ENCODE peak calls at places on chromosomes 13 and 19, in six cellular contexts. One of them, this sample, is unnamed.
A peak's percentile ranks its signal among the peaks of the same experiment; 100 is the strongest.

GRCh38 chr13:63435668-63436275 is 2020.1 kb upstream of the PCDH20 start:
- DNase-seq in A549: peak; percentile 68
- DNase-seq in OCI-LY7: no peak
- DNase-seq in IMR-90: peak; percentile 100
- DNase-seq in aorta: no peak
- DNase-seq in A673: no peak
- DNase-seq in this sample: peak; percentile 37

GRCh38 chr19:29268721-29269483 is 56.0 kb upstream of the UQCRFS1 start:
- DNase-seq in aorta: no peak
- DNase-seq in IMR-90: no peak
- DNase-seq in A549: no peak
- DNase-seq in A673: no peak
- DNase-seq in OCI-LY7: no peak
- DNase-seq in this sample: no peak

GRCh38 chr19:33450689-33451088 is 70.9 kb downstream of the PEPD start:
- DNase-seq in A549: no peak
- DNase-seq in OCI-LY7: no peak
- DNase-seq in IMR-90: no peak
- DNase-seq in A673: no peak
- DNase-seq in aorta: peak; percentile 39
- DNase-seq in this sample: no peak

GRCh38 chr13:41668130-41668757 is 210.9 kb downstream of the RGCC start:
- DNase-seq in OCI-LY7: peak; percentile 89
- DNase-seq in IMR-90: peak; percentile 95
- DNase-seq in A673: peak; percentile 90
- DNase-seq in A549: peak; percentile 90
- DNase-seq in aorta: peak; percentile 62
- DNase-seq in this sample: peak; percentile 72

GRCh38 chr13:44058586-44059238 is 179.0 kb downstream of the LACC1 start:
- DNase-seq in IMR-90: no peak
- DNase-seq in aorta: no peak
- DNase-seq in A549: no peak
- DNase-seq in A673: no peak
- DNase-seq in OCI-LY7: no peak
- DNase-seq in this sample: no peak

GRCh38 chr19:40165362-40165937 is 25.8 kb upstream of the MAP3K10 start:
- DNase-seq in A549: peak; percentile 77
- DNase-seq in aorta: peak; percentile 77
- DNase-seq in OCI-LY7: peak; percentile 65
- DNase-seq in IMR-90: no peak
- DNase-seq in A673: peak; percentile 89
- DNase-seq in this sample: no peak

GRCh38 chr13:50144473-50145160 is 129.4 kb downstream of the KCNRG start:
- DNase-seq in IMR-90: no peak
- DNase-seq in A673: no peak
- DNase-seq in A549: no peak
- DNase-seq in aorta: no peak
- DNase-seq in OCI-LY7: no peak
- DNase-seq in this sample: no peak

GRCh38 chr13:114315074-114315785 is 927 bp downstream of the CHAMP1 start:
- DNase-seq in aorta: no peak
- DNase-seq in IMR-90: no peak
- DNase-seq in A549: no peak
- DNase-seq in OCI-LY7: peak; percentile 65
- DNase-seq in A673: no peak
- DNase-seq in this sample: no peak

GRCh38 chr13:112606125-112607001 is 18.4 kb upstream of the TUBGCP3 start:
- DNase-seq in A673: peak; percentile 94
- DNase-seq in OCI-LY7: peak; percentile 74
- DNase-seq in IMR-90: peak; percentile 78
- DNase-seq in A549: peak; percentile 76
- DNase-seq in aorta: peak; percentile 96
- DNase-seq in this sample: peak; percentile 10

GRCh38 chr13:57340878-57341277 is 173.9 kb downstream of the PRR20E start:
- DNase-seq in OCI-LY7: no peak
- DNase-seq in aorta: no peak
- DNase-seq in A673: no peak
- DNase-seq in A549: no peak
- DNase-seq in IMR-90: no peak
- DNase-seq in this sample: no peak
- H3K27ac ChIP-seq in OCI-LY7: no peak overlapping the region
- H3K27ac ChIP-seq in aorta: no peak overlapping the region
- H3K27ac ChIP-seq in A673: no peak overlapping the region
- H3K27ac ChIP-seq in A549: no peak overlapping the region
- H3K27ac ChIP-seq in IMR-90: no peak overlapping the region
- H3K27ac ChIP-seq in this sample: no peak overlapping the region

DNA sequence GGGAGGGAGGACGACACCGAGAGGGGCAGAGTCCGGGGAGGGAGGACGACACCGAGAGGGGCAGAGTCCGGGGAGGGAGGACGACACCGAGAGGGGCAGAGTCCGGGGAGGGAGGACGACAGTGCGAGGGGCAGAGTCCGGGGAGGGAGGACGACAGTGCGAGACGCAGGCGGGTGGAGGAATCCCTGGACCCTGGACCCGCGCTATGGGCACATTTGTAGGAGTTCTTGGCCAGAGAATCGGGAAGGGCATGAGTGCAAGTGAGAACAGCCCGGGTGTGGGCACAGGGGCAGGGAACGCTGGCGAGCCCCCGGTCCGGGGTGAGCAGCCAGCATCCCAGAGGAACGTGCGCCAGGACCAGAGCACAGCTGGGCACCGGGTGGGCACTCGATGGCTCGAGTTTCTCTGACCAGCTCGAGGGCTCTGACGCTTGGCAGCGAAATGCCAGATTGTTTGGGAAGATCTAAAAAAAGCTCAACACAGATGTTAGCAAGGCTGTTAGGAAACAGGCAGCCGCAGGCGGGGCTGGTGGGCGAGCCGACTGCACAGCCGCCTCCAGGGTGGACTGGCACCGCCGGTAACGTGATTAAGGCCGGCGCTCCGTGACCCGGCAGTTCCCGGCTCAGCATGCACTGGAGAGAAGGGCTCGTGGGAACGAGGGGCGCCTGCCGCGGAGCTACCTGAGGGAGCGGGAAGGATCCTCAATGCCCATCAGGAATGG is 17.9 kb upstream of the C2CD4C start:
- DNase-seq in aorta: no peak
- DNase-seq in A673: no peak
- DNase-seq in IMR-90: no peak
- DNase-seq in A549: no peak
- DNase-seq in OCI-LY7: no peak
- DNase-seq in this sample: no peak
- H3K27ac ChIP-seq in aorta: no peak overlapping the region
- H3K27ac ChIP-seq in A673: no peak overlapping the region
- H3K27ac ChIP-seq in IMR-90: no peak overlapping the region
- H3K27ac ChIP-seq in A549: no peak overlapping the region
- H3K27ac ChIP-seq in OCI-LY7: no peak overlapping the region
- H3K27ac ChIP-seq in this sample: no peak overlapping the region

GRCh38 chr19:51131780-51132680 is 7.3 kb downstream of the SIGLEC9 start:
- DNase-seq in A673: no peak
- DNase-seq in IMR-90: peak; percentile 38
- DNase-seq in aorta: peak; percentile 82
- DNase-seq in OCI-LY7: no peak
- DNase-seq in A549: peak; percentile 24
- DNase-seq in this sample: no peak
- H3K27ac ChIP-seq in A673: no peak overlapping the region
- H3K27ac ChIP-seq in IMR-90: no peak overlapping the region
- H3K27ac ChIP-seq in aorta: no peak overlapping the region
- H3K27ac ChIP-seq in OCI-LY7: no peak overlapping the region
- H3K27ac ChIP-seq in A549: no peak overlapping the region
- H3K27ac ChIP-seq in this sample: no peak overlapping the region

GRCh38 chr19:12997967-12998940 is 3.0 kb downstream of the NFIX start:
- DNase-seq in OCI-LY7: no peak
- DNase-seq in IMR-90: no peak
- DNase-seq in A673: no peak
- DNase-seq in A549: no peak
- DNase-seq in aorta: no peak
- DNase-seq in this sample: no peak

GRCh38 chr19:12994701-12995595 is at the start of gene NFIX:
- DNase-seq in OCI-LY7: peak; percentile 28
- DNase-seq in A673: peak; percentile 76
- DNase-seq in IMR-90: peak; percentile 39
- DNase-seq in A549: no peak
- DNase-seq in aorta: peak; percentile 81
- DNase-seq in this sample: no peak

GRCh38 chr19:12995596-12996541 is 594 bp downstream of the NFIX start:
- DNase-seq in A673: peak; percentile 35
- DNase-seq in IMR-90: peak; percentile 30
- DNase-seq in aorta: peak; percentile 64
- DNase-seq in OCI-LY7: no peak
- DNase-seq in A549: no peak
- DNase-seq in this sample: no peak

GRCh38 chr19:12997225-12997966 is 2.1 kb downstream of the NFIX start:
- DNase-seq in IMR-90: no peak
- DNase-seq in A673: no peak
- DNase-seq in A549: no peak
- DNase-seq in OCI-LY7: no peak
- DNase-seq in aorta: no peak
- DNase-seq in this sample: no peak

DNA sequence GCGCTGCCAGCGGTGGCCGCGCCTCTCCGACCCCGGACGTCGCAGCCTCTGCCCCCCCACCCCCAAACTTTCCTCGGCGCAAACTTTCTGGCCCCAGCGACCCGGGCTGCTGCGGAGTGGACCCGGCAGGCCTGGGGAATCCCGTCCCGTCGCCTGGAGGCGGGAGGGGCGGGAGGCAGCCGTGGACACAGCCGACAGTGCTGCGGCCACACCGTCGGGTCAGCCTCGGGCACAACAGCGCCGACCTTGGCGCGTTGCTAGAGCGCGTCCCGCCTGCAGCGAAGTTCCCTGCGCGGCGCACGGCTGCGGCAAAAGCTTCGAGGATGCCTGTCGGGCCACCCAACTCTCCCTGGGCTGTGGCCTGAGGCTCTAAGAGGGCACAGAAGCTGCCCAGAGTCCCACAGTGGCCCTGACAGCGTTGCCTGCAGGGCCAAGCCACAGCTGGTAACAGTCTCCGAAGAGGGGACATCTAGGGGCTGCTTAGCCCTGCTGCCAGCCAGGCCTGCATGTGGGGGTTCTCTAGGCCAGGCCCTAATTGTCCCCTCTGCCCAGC is 1.3 kb downstream of the NFIX start:
- DNase-seq in A673: no peak
- DNase-seq in IMR-90: peak; percentile 22
- DNase-seq in A549: no peak
- DNase-seq in OCI-LY7: no peak
- DNase-seq in aorta: no peak
- DNase-seq in this sample: no peak
- H3K27ac ChIP-seq in A673: peak overlapping the region; percentile 86
- H3K27ac ChIP-seq in IMR-90: peak overlapping the region; percentile 51
- H3K27ac ChIP-seq in A549: peak overlapping the region; percentile 94
- H3K27ac ChIP-seq in OCI-LY7: no peak overlapping the region
- H3K27ac ChIP-seq in aorta: peak overlapping the region; percentile 83
- H3K27ac ChIP-seq in this sample: peak overlapping the region; percentile 39

DNA sequence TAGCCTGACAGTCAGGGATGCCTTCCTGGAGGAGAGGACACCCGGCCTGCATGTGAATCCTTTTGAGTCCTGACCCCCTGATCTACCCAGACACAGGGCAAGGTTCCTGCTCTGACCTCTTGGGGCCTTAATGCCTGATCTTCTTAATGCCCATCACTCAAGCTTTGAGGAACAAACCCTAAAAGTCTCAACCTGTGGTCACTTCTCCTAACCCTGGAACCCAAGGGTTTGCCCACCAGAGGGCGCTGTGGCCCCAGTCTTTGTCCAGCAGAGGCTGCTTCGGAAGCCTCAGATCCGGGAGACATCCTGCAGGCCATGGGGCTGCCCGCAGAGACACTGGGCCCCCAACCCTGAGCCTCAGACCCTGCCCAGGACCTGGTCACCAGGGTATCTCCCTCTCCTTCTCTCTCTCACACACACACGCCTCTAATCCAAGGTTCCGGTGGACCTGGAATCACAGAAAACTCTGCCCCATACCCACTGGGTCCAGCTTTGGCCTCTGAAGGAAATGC is 9.8 kb upstream of the DPF1 start:
- DNase-seq in A549: peak; percentile 90
- DNase-seq in A673: peak; percentile 67
- DNase-seq in IMR-90: peak; percentile 59
- DNase-seq in OCI-LY7: peak; percentile 80
- DNase-seq in aorta: peak; percentile 89
- DNase-seq in this sample: no peak
- H3K27ac ChIP-seq in A549: peak overlapping the region; percentile 60
- H3K27ac ChIP-seq in A673: no peak overlapping the region
- H3K27ac ChIP-seq in IMR-90: no peak overlapping the region
- H3K27ac ChIP-seq in OCI-LY7: no peak overlapping the region
- H3K27ac ChIP-seq in aorta: no peak overlapping the region
- H3K27ac ChIP-seq in this sample: no peak overlapping the region

GRCh38 chr19:48757089-48757675 is 1.9 kb downstream of the FGF21 start:
- DNase-seq in aorta: no peak
- DNase-seq in OCI-LY7: no peak
- DNase-seq in A673: no peak
- DNase-seq in IMR-90: no peak
- DNase-seq in A549: no peak
- DNase-seq in this sample: no peak

GRCh38 chr19:48755787-48756674 is 707 bp downstream of the FGF21 start:
- DNase-seq in OCI-LY7: no peak
- DNase-seq in A673: no peak
- DNase-seq in A549: no peak
- DNase-seq in IMR-90: no peak
- DNase-seq in aorta: no peak
- DNase-seq in this sample: no peak

GRCh38 chr19:48756686-48757085 is 1.4 kb downstream of the FGF21 start:
- DNase-seq in OCI-LY7: no peak
- DNase-seq in aorta: no peak
- DNase-seq in IMR-90: no peak
- DNase-seq in A549: no peak
- DNase-seq in A673: no peak
- DNase-seq in this sample: no peak

GRCh38 chr19:48752511-48753365 is at the start of gene FUT1:
- DNase-seq in aorta: peak; percentile 69
- DNase-seq in A549: no peak
- DNase-seq in OCI-LY7: peak; percentile 75
- DNase-seq in A673: no peak
- DNase-seq in IMR-90: no peak
- DNase-seq in this sample: peak; percentile 60

GRCh38 chr19:48754950-48755645 is at the start of gene FGF21:
- DNase-seq in A549: peak; percentile 61
- DNase-seq in OCI-LY7: no peak
- DNase-seq in A673: no peak
- DNase-seq in IMR-90: no peak
- DNase-seq in aorta: no peak
- DNase-seq in this sample: no peak
- H3K27ac ChIP-seq in A549: peak within 1 kb of the TSS; percentile 85
- H3K27ac ChIP-seq in OCI-LY7: no peak within 1 kb of the TSS
- H3K27ac ChIP-seq in A673: peak within 1 kb of the TSS; percentile 37
- H3K27ac ChIP-seq in IMR-90: no peak within 1 kb of the TSS
- H3K27ac ChIP-seq in aorta: no peak within 1 kb of the TSS
- H3K27ac ChIP-seq in this sample: peak within 1 kb of the TSS; percentile 4

DNA sequence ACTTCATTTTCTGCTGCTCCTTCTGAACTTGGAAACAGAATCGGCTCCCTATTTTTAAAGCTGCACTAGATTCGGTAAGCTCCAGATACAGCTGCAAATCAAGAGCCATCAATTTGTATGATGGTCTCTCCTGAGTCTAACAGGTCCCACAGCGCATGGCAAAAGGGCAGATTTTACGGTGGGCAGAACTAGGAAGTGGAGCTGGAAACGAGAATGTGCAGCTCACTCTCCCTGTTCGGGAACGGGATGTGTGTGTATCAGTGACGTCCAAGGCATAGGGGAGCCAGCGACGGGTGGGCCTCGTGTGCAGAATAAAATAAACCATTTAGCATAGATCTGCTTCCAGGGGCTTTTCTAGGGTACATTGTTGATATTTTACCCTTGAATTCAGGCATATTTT is 74.2 kb downstream of the COL4A1 start:
- DNase-seq in IMR-90: no peak
- DNase-seq in A673: no peak
- DNase-seq in OCI-LY7: no peak
- DNase-seq in A549: no peak
- DNase-seq in aorta: no peak
- DNase-seq in this sample: no peak
- H3K27ac ChIP-seq in IMR-90: peak overlapping the region; percentile 23
- H3K27ac ChIP-seq in A673: no peak overlapping the region
- H3K27ac ChIP-seq in OCI-LY7: no peak overlapping the region
- H3K27ac ChIP-seq in A549: no peak overlapping the region
- H3K27ac ChIP-seq in aorta: peak overlapping the region; percentile 23
- H3K27ac ChIP-seq in this sample: no peak overlapping the region